ENCODE peak calls at places on chromosome 6, in five cellular contexts. One of them, this sample, is unnamed. For H3K27me3, the result is how much of the 10 kb centered on the place peaks cover.

GRCh38 chr6:100595456-100595855 is 130.7 kb upstream of the SIM1 start:
- DNase-seq in stomach: no peak
- DNase-seq in ovary: no peak
- DNase-seq in sigmoid colon: no peak
- DNase-seq in HepG2: no peak
- DNase-seq in this sample: no peak

GRCh38 chr6:34671801-34672656 is 24.5 kb downstream of the ILRUN start:
- DNase-seq in stomach: no peak
- DNase-seq in ovary: no peak
- DNase-seq in sigmoid colon: no peak
- DNase-seq in HepG2: no peak
- DNase-seq in this sample: peak

GRCh38 chr6:4612636-4613171 is 163.5 kb upstream of the CDYL start:
- DNase-seq in stomach: no peak
- DNase-seq in ovary: no peak
- DNase-seq in sigmoid colon: peak
- DNase-seq in HepG2: no peak
- DNase-seq in this sample: no peak

GRCh38 chr6:106609699-106610098 is 19.6 kb downstream of the RTN4IP1 start:
- DNase-seq in stomach: no peak
- DNase-seq in ovary: no peak
- DNase-seq in sigmoid colon: no peak
- DNase-seq in HepG2: peak
- DNase-seq in this sample: peak

GRCh38 chr6:16130932-16131387 is 2.1 kb downstream of the MYLIP start:
- DNase-seq in stomach: peak
- DNase-seq in ovary: no peak
- DNase-seq in sigmoid colon: no peak
- DNase-seq in HepG2: peak
- DNase-seq in this sample: peak

GRCh38 chr6:22598386-22598785 is 29.0 kb downstream of the HDGFL1 start:
- DNase-seq in stomach: no peak
- DNase-seq in ovary: no peak
- DNase-seq in sigmoid colon: no peak
- DNase-seq in HepG2: no peak
- DNase-seq in this sample: no peak

GRCh38 chr6:31952140-31952805 is 6.4 kb downstream of the CFB start:
- DNase-seq in stomach: peak
- DNase-seq in ovary: peak
- DNase-seq in sigmoid colon: peak
- DNase-seq in HepG2: peak
- DNase-seq in this sample: peak

GRCh38 chr6:53512631-53513030 is 32.3 kb downstream of the GCLC start:
- DNase-seq in stomach: no peak
- DNase-seq in ovary: no peak
- DNase-seq in sigmoid colon: no peak
- DNase-seq in HepG2: no peak
- DNase-seq in this sample: no peak

GRCh38 chr6:122696853-122697252 is 82.7 kb upstream of the FABP7 start:
- DNase-seq in stomach: no peak
- DNase-seq in ovary: no peak
- DNase-seq in sigmoid colon: no peak
- DNase-seq in HepG2: peak
- DNase-seq in this sample: no peak

GRCh38 chr6:25958700-25959162 is 3.9 kb upstream of the TRIM38 start:
- DNase-seq in stomach: no peak
- DNase-seq in ovary: no peak
- DNase-seq in sigmoid colon: no peak
- DNase-seq in HepG2: no peak
- DNase-seq in this sample: no peak

GRCh38 chr6:75431379-75431778 is 62.2 kb downstream of the FILIP1 start:
- DNase-seq in stomach: no peak
- DNase-seq in ovary: no peak
- DNase-seq in sigmoid colon: no peak
- DNase-seq in HepG2: no peak
- DNase-seq in this sample: no peak

GRCh38 chr6:121260651-121261102 is 73.6 kb downstream of the TBC1D32 start:
- DNase-seq in stomach: no peak
- DNase-seq in ovary: no peak
- DNase-seq in sigmoid colon: no peak
- DNase-seq in HepG2: no peak
- DNase-seq in this sample: no peak

GRCh38 chr6:108903796-108904195 is 55.6 kb downstream of the ARMC2 start:
- DNase-seq in stomach: peak
- DNase-seq in ovary: no peak
- DNase-seq in sigmoid colon: no peak
- DNase-seq in HepG2: peak
- DNase-seq in this sample: no peak

GRCh38 chr6:37454420-37455125 is 21.6 kb downstream of the CMTR1 start:
- DNase-seq in stomach: no peak
- DNase-seq in ovary: no peak
- DNase-seq in sigmoid colon: no peak
- DNase-seq in HepG2: no peak
- DNase-seq in this sample: peak

GRCh38 chr6:47130086-47130485 is 88.0 kb upstream of the ADGRF1 start:
- DNase-seq in stomach: no peak
- DNase-seq in ovary: no peak
- DNase-seq in sigmoid colon: peak
- DNase-seq in HepG2: no peak
- DNase-seq in this sample: no peak

GRCh38 chr6:133218831-133219230 is 22.3 kb upstream of the EYA4 start:
- DNase-seq in stomach: no peak
- DNase-seq in ovary: no peak
- DNase-seq in sigmoid colon: no peak
- DNase-seq in HepG2: no peak
- DNase-seq in this sample: no peak

GRCh38 chr6:134093007-134093573 is 40.7 kb upstream of the SLC2A12 start:
- DNase-seq in stomach: no peak
- DNase-seq in ovary: no peak
- DNase-seq in sigmoid colon: no peak
- DNase-seq in HepG2: no peak
- DNase-seq in this sample: no peak

GRCh38 chr6:27684264-27685211 is 211.6 kb upstream of the ZNF184 start:
- DNase-seq in stomach: no peak
- DNase-seq in ovary: peak
- DNase-seq in sigmoid colon: no peak
- DNase-seq in HepG2: peak
- DNase-seq in this sample: peak

GRCh38 chr6:147009358-147009757 is 194.9 kb upstream of the STXBP5 start:
- DNase-seq in stomach: no peak
- DNase-seq in ovary: no peak
- DNase-seq in sigmoid colon: no peak
- DNase-seq in HepG2: no peak
- DNase-seq in this sample: no peak

GRCh38 chr6:148747145-148747492 is 289 bp downstream of the UST start:
- DNase-seq in stomach: peak
- DNase-seq in ovary: peak
- DNase-seq in sigmoid colon: peak
- DNase-seq in HepG2: no peak
- DNase-seq in this sample: peak

GRCh38 chr6:131784561-131784960 is 23.3 kb upstream of the ENPP1 start:
- DNase-seq in stomach: no peak
- DNase-seq in ovary: no peak
- DNase-seq in sigmoid colon: no peak
- DNase-seq in HepG2: no peak
- DNase-seq in this sample: no peak

GRCh38 chr6:44489912-44490604 is 102.6 kb downstream of the CDC5L start:
- DNase-seq in stomach: no peak
- DNase-seq in ovary: peak
- DNase-seq in sigmoid colon: no peak
- DNase-seq in HepG2: no peak
- DNase-seq in this sample: no peak

GRCh38 chr6:44339763-44340625 is 2.5 kb upstream of the SPATS1 start:
- DNase-seq in stomach: no peak
- DNase-seq in ovary: no peak
- DNase-seq in sigmoid colon: no peak
- DNase-seq in HepG2: no peak
- DNase-seq in this sample: no peak

GRCh38 chr6:34922177-34922663 is 33.2 kb downstream of the ANKS1A start:
- DNase-seq in stomach: no peak
- DNase-seq in ovary: no peak
- DNase-seq in sigmoid colon: no peak
- DNase-seq in HepG2: peak
- DNase-seq in this sample: no peak

GRCh38 chr6:3349388-3350251 is 90.9 kb downstream of the PSMG4 start:
- DNase-seq in stomach: no peak
- DNase-seq in ovary: no peak
- DNase-seq in sigmoid colon: peak
- DNase-seq in HepG2: no peak
- DNase-seq in this sample: no peak

GRCh38 chr6:157267654-157268053 is 55.7 kb downstream of the TMEM242 start:
- DNase-seq in stomach: no peak
- DNase-seq in ovary: no peak
- DNase-seq in sigmoid colon: peak
- DNase-seq in HepG2: no peak
- DNase-seq in this sample: no peak

GRCh38 chr6:39800388-39801032 is 8.3 kb downstream of the DAAM2 start:
- DNase-seq in stomach: no peak
- DNase-seq in ovary: no peak
- DNase-seq in sigmoid colon: no peak
- DNase-seq in HepG2: no peak
- DNase-seq in this sample: no peak

GRCh38 chr6:24223131-24223715 is 97.2 kb downstream of the NRSN1 start:
- DNase-seq in stomach: no peak
- DNase-seq in ovary: no peak
- DNase-seq in sigmoid colon: no peak
- DNase-seq in HepG2: peak
- DNase-seq in this sample: no peak

GRCh38 chr6:125003070-125003469 is 40.8 kb downstream of the RNF217 start:
- DNase-seq in stomach: no peak
- DNase-seq in ovary: no peak
- DNase-seq in sigmoid colon: no peak
- DNase-seq in HepG2: no peak
- DNase-seq in this sample: no peak

GRCh38 chr6:103268335-103268734 is 1591.4 kb downstream of the HACE1 start:
- DNase-seq in stomach: no peak
- DNase-seq in ovary: no peak
- DNase-seq in sigmoid colon: no peak
- DNase-seq in HepG2: no peak
- DNase-seq in this sample: no peak
- TF ChIP-seq EP300 in stomach: no peak
- TF ChIP-seq EP300 in ovary: no peak
- TF ChIP-seq EP300 in sigmoid colon: no peak
- TF ChIP-seq EP300 in HepG2: no peak
- TF ChIP-seq EP300 in this sample: no peak

GRCh38 chr6:163057260-163057659 is 329.5 kb downstream of the PACRG start:
- DNase-seq in stomach: no peak
- DNase-seq in ovary: no peak
- DNase-seq in sigmoid colon: no peak
- DNase-seq in HepG2: no peak
- DNase-seq in this sample: no peak

GRCh38 chr6:163066200-163066599 is 338.4 kb downstream of the PACRG start:
- DNase-seq in stomach: no peak
- DNase-seq in ovary: no peak
- DNase-seq in sigmoid colon: no peak
- DNase-seq in HepG2: no peak
- DNase-seq in this sample: no peak

DNA sequence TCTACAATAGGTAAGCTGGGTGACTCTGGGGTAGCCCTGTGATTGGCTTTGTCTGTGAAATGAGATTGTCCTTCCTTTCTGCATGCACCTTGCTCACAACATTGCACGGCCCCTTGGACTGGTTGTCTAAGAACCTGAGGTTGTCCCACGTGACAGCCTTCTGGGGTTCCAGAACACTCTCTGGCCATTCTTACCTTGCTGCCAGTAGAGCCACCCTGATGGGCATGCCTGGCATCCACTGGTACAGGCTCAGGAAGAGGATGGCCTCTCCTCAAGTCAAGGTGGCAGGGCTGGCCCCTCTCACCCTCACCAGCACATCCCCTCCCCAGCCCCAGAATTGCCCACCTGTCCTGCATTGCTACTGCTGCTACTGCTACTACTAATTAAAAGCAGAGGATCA is 335.0 kb downstream of the PACRG start:
- DNase-seq in stomach: no peak
- DNase-seq in ovary: no peak
- DNase-seq in sigmoid colon: no peak
- DNase-seq in HepG2: no peak
- DNase-seq in this sample: no peak
- H3K27me3 ChIP-seq in stomach: under half
- H3K27me3 ChIP-seq in ovary: under half
- H3K27me3 ChIP-seq in sigmoid colon: under half
- H3K27me3 ChIP-seq in HepG2: under half
- H3K27me3 ChIP-seq in this sample: under half

GRCh38 chr6:139923964-139924475 is 549.6 kb upstream of the CITED2 start:
- DNase-seq in stomach: no peak
- DNase-seq in ovary: no peak
- DNase-seq in sigmoid colon: no peak
- DNase-seq in HepG2: no peak
- DNase-seq in this sample: no peak

GRCh38 chr6:139926711-139927110 is 552.3 kb upstream of the CITED2 start:
- DNase-seq in stomach: no peak
- DNase-seq in ovary: no peak
- DNase-seq in sigmoid colon: no peak
- DNase-seq in HepG2: no peak
- DNase-seq in this sample: no peak

GRCh38 chr6:139925894-139926641 is 551.6 kb upstream of the CITED2 start:
- DNase-seq in stomach: no peak
- DNase-seq in ovary: no peak
- DNase-seq in sigmoid colon: no peak
- DNase-seq in HepG2: peak
- DNase-seq in this sample: no peak

GRCh38 chr6:139927742-139928305 is 553.4 kb upstream of the CITED2 start:
- DNase-seq in stomach: no peak
- DNase-seq in ovary: no peak
- DNase-seq in sigmoid colon: no peak
- DNase-seq in HepG2: no peak
- DNase-seq in this sample: no peak

GRCh38 chr6:139927236-139927635 is 552.8 kb upstream of the CITED2 start:
- DNase-seq in stomach: no peak
- DNase-seq in ovary: no peak
- DNase-seq in sigmoid colon: no peak
- DNase-seq in HepG2: no peak
- DNase-seq in this sample: no peak
- TF ChIP-seq CTCF in stomach: no peak
- TF ChIP-seq CTCF in ovary: no peak
- TF ChIP-seq CTCF in sigmoid colon: no peak
- TF ChIP-seq CTCF in HepG2: peak
- TF ChIP-seq CTCF in this sample: peak

GRCh38 chr6:90401933-90402830 is 105.5 kb upstream of the BACH2 start:
- DNase-seq in stomach: no peak
- DNase-seq in ovary: no peak
- DNase-seq in sigmoid colon: no peak
- DNase-seq in HepG2: no peak
- DNase-seq in this sample: no peak

GRCh38 chr6:90393232-90393884 is 96.7 kb upstream of the BACH2 start:
- DNase-seq in stomach: peak
- DNase-seq in ovary: peak
- DNase-seq in sigmoid colon: peak
- DNase-seq in HepG2: peak
- DNase-seq in this sample: peak

GRCh38 chr6:90399970-90400369 is 103.3 kb upstream of the BACH2 start:
- DNase-seq in stomach: no peak
- DNase-seq in ovary: no peak
- DNase-seq in sigmoid colon: no peak
- DNase-seq in HepG2: no peak
- DNase-seq in this sample: no peak

GRCh38 chr6:90397929-90398674 is 101.5 kb upstream of the BACH2 start:
- DNase-seq in stomach: no peak
- DNase-seq in ovary: no peak
- DNase-seq in sigmoid colon: no peak
- DNase-seq in HepG2: no peak
- DNase-seq in this sample: no peak

GRCh38 chr6:90397047-90397446 is 100.4 kb upstream of the BACH2 start:
- DNase-seq in stomach: no peak
- DNase-seq in ovary: no peak
- DNase-seq in sigmoid colon: no peak
- DNase-seq in HepG2: no peak
- DNase-seq in this sample: no peak
- TF ChIP-seq EP300 in stomach: no peak
- TF ChIP-seq EP300 in ovary: no peak
- TF ChIP-seq EP300 in sigmoid colon: no peak
- TF ChIP-seq EP300 in HepG2: no peak
- TF ChIP-seq EP300 in this sample: no peak